ENCODE peak calls at places on chromosomes 5 and 9, in five cellular contexts. X is fibroblast of villous mesenchyme, D is cardiac fibroblast, T is keratinocyte, J is AG04449. L is an unnamed sample.

GRCh38 chr5:52837591-52838001 is 49.9 kb downstream of the ITGA1 start:
- DNase-seq in X (peak; percentile 58), D (peak; percentile 31), T (no peak), J (no peak), L (peak; percentile 32)

GRCh38 chr9:99085949-99086948 is 18.7 kb upstream of the TGFBR1 start:
- DNase-seq in X (peak; percentile 37), D (no peak), T (no peak), J (no peak), L (peak; percentile 26)

GRCh38 chr9:134320916-134321570 is 5.2 kb upstream of the RXRA start:
- DNase-seq in X (no peak), D (no peak), T (no peak), J (no peak), L (no peak)

GRCh38 chr9:104863180-104863883 is 64.6 kb downstream of the ABCA1 start:
- DNase-seq in X (peak; percentile 87), D (peak; percentile 87), T (peak; percentile 46), J (no peak), L (peak; percentile 88)

GRCh38 chr9:113609562-113610318 is 146.2 kb downstream of the RGS3 start:
- DNase-seq in X (peak; percentile 54), D (peak; percentile 96), T (no peak), J (no peak), L (peak; percentile 86)

GRCh38 chr5:102670224-102670836 is 84.8 kb upstream of the PAM start:
- DNase-seq in X (peak; percentile 36), D (no peak), T (no peak), J (no peak), L (peak; percentile 18)

GRCh38 chr5:9429691-9430215 is 116.1 kb downstream of the SEMA5A start:
- DNase-seq in X (no peak), D (no peak), T (no peak), J (no peak), L (no peak)

GRCh38 chr5:146203872-146204192 is 427 bp downstream of the RBM27 start:
- DNase-seq in X (no peak), D (no peak), T (no peak), J (no peak), L (no peak)

GRCh38 chr5:3353561-3353960 is 242.1 kb upstream of the IRX1 start:
- DNase-seq in X (no peak), D (no peak), T (no peak), J (no peak), L (no peak)

GRCh38 chr9:72980183-72980582 is 27.3 kb upstream of the ALDH1A1 start:
- DNase-seq in X (no peak), D (no peak), T (no peak), J (no peak), L (no peak)

GRCh38 chr5:119852140-119852539 is 222.8 kb downstream of the FAM170A start:
- DNase-seq in X (no peak), D (no peak), T (no peak), J (no peak), L (no peak)

GRCh38 chr9:103941104-103941503 is 153.0 kb upstream of the SMC2 start:
- DNase-seq in X (no peak), D (no peak), T (no peak), J (no peak), L (no peak)

GRCh38 chr9:111601237-111602018 is 2.0 kb upstream of the PTGR1 start:
- DNase-seq in X (peak; percentile 85), D (peak; percentile 70), T (no peak), J (no peak), L (peak; percentile 74)

GRCh38 chr5:172868924-172869565 is 35.0 kb downstream of the ERGIC1 start:
- DNase-seq in X (peak; percentile 95), D (peak; percentile 93), T (peak; percentile 35), J (peak; percentile 72), L (peak; percentile 94)

GRCh38 chr5:93611900-93612898 is 29.2 kb downstream of the NR2F1 start:
- DNase-seq in X (no peak), D (no peak), T (no peak), J (no peak), L (no peak)

GRCh38 chr9:32918628-32919027 is 82.8 kb downstream of the APTX start:
- DNase-seq in X (no peak), D (no peak), T (no peak), J (no peak), L (no peak)

GRCh38 chr5:17182494-17182893 is 34.9 kb upstream of the BASP1 start:
- DNase-seq in X (no peak), D (no peak), T (peak; percentile 35), J (no peak), L (no peak)

GRCh38 chr5:91584352-91584751 is 201.2 kb upstream of the ARRDC3 start:
- DNase-seq in X (no peak), D (no peak), T (no peak), J (no peak), L (no peak)

GRCh38 chr9:8570776-8571175 is 771.2 kb upstream of the DMAC1 start:
- DNase-seq in X (no peak), D (no peak), T (no peak), J (no peak), L (no peak)

GRCh38 chr9:37468620-37469019 is 3.4 kb upstream of the ZBTB5 start:
- DNase-seq in X (no peak), D (no peak), T (no peak), J (no peak), L (no peak)

GRCh38 chr9:137044502-137045177 is 1.3 kb downstream of the NPDC1 start:
- DNase-seq in X (no peak), D (no peak), T (no peak), J (no peak), L (no peak)

GRCh38 chr5:67215592-67216471 is 19.2 kb upstream of the CD180 start:
- DNase-seq in X (peak; percentile 54), D (peak; percentile 78), T (no peak), J (no peak), L (peak; percentile 54)

GRCh38 chr5:83099445-83099844 is 22.1 kb downstream of the XRCC4 start:
- DNase-seq in X (no peak), D (no peak), T (no peak), J (no peak), L (no peak)

DNA sequence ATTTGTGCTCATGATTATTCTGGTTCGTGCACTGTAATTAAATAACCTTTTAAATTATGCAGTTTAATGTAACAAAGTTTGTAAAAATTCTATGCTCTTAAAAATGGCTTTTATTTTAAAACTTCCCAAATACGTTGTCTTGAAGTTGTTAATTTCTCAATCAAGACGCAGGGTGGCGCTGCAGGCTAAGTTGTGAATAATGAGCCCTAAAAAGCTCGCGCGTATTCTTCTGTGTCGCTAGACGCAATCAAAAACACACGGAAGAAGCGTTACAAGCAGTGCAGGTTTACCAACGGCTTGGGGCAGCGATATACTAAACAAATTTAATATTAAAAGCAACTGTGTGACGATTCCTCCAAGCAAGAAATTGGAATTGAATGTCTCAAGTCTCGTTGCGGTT is at the start of gene PCDHB4:
- DNase-seq in X (no peak), D (no peak), T (no peak), J (no peak), L (peak; percentile 6)
- H3K4me3 ChIP-seq in X (no peak within 1 kb of the TSS), D (no peak within 1 kb of the TSS), T (no peak within 1 kb of the TSS), J (no peak within 1 kb of the TSS), L (no peak within 1 kb of the TSS)

DNA sequence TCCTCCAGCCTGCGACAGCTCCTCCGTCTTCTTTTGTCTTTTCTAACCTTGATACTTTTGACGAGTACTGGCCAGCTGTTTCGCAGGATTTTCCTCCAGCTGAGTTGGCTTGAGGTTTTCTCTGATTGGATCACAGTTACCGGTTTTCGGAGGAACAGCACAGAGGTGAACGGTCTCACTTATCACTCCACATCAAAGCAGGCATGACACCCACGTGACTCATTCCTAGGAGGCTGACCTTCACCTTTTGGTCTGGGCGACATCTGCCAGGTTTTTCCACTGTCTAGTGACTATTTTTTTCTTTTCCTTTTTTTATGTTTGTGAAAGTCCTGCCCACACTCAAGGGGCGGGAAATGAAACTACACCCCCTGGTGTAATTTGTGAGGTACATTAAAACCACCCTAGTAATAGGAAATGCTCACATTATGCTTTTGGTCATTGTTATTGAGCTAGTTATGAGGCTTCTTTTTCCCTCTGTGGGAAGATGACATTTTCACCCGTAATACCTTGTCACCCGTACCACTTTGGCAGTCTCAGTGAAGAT is 319.2 kb downstream of the GADD45G start:
- DNase-seq in X (peak; percentile 4), D (no peak), T (no peak), J (no peak), L (no peak)
- TF ChIP-seq CTCF in X (no peak), D (no peak), T (no peak), J (no peak), L (no peak)

GRCh38 chr5:150791536-150791935 is 13.0 kb downstream of the SMIM3 start:
- DNase-seq in X (no peak), D (no peak), T (no peak), J (no peak), L (no peak)

GRCh38 chr5:150789431-150789830 is 10.9 kb downstream of the SMIM3 start:
- DNase-seq in X (no peak), D (no peak), T (no peak), J (no peak), L (no peak)

GRCh38 chr5:150787659-150788058 is 9.1 kb downstream of the SMIM3 start:
- DNase-seq in X (no peak), D (no peak), T (no peak), J (no peak), L (no peak)

GRCh38 chr5:150788974-150789373 is 10.4 kb downstream of the SMIM3 start:
- DNase-seq in X (peak; percentile 72), D (no peak), T (no peak), J (no peak), L (no peak)

GRCh38 chr5:150789943-150790611 is 11.5 kb downstream of the SMIM3 start:
- DNase-seq in X (peak; percentile 100), D (peak; percentile 95), T (peak; percentile 94), J (peak; percentile 99), L (peak; percentile 96)
- H3K4me3 ChIP-seq in X (peak overlapping the region; percentile 2), D (peak overlapping the region; percentile 24), T (no peak overlapping the region), J (peak overlapping the region; percentile 25), L (peak overlapping the region; percentile 20)

GRCh38 chr9:16434522-16434921 is 435.9 kb downstream of the BNC2 start:
- DNase-seq in X (peak; percentile 83), D (no peak), T (no peak), J (no peak), L (peak; percentile 25)
- TF ChIP-seq CTCF in X (no peak), D (no peak), T (no peak), J (no peak), L (no peak)

GRCh38 chr5:51389326-51389581 is 6.0 kb downstream of the ISL1 start:
- DNase-seq in X (no peak), D (no peak), T (no peak), J (no peak), L (no peak)

GRCh38 chr5:51389582-51390463 is 6.6 kb downstream of the ISL1 start:
- DNase-seq in X (no peak), D (no peak), T (no peak), J (no peak), L (no peak)

GRCh38 chr5:51387854-51388320 is 4.6 kb downstream of the ISL1 start:
- DNase-seq in X (no peak), D (no peak), T (no peak), J (no peak), L (no peak)

GRCh38 chr5:51386916-51387853 is 3.9 kb downstream of the ISL1 start:
- DNase-seq in X (no peak), D (no peak), T (no peak), J (no peak), L (no peak)

GRCh38 chr5:51388488-51389325 is 5.5 kb downstream of the ISL1 start:
- DNase-seq in X (no peak), D (no peak), T (no peak), J (no peak), L (no peak)
- H3K4me3 ChIP-seq in X (no peak overlapping the region), D (no peak overlapping the region), T (no peak overlapping the region), J (no peak overlapping the region), L (no peak overlapping the region)